ENCODE peak calls at places on chromosome 12, in ten cellular contexts. One of them, this sample, is unnamed.

GRCh38 chr12:65121049-65121955 is at the start of gene WIF1:
- DNase-seq in naive thymus-derived CD4-positive, alpha-beta T cell: peak; percentile 6
- DNase-seq in GM06990: peak; percentile 30
- DNase-seq in psoas muscle: peak; percentile 58
- DNase-seq in mesendoderm: peak; percentile 73
- DNase-seq in SK-N-SH: peak; percentile 69
- DNase-seq in PC-9: peak; percentile 23
- DNase-seq in pancreas: peak; percentile 46
- DNase-seq in lung: peak; percentile 74
- DNase-seq in IMR-90: no peak
- DNase-seq in this sample: no peak

GRCh38 chr12:88298761-88299242 is 156.7 kb downstream of the TMTC3 start:
- DNase-seq in naive thymus-derived CD4-positive, alpha-beta T cell: no peak
- DNase-seq in GM06990: peak; percentile 4
- DNase-seq in psoas muscle: no peak
- DNase-seq in mesendoderm: peak; percentile 67
- DNase-seq in SK-N-SH: no peak
- DNase-seq in PC-9: peak; percentile 44
- DNase-seq in pancreas: no peak
- DNase-seq in lung: no peak
- DNase-seq in IMR-90: peak; percentile 73
- DNase-seq in this sample: no peak

GRCh38 chr12:52577316-52577715 is 3.7 kb upstream of the KRT74 start:
- DNase-seq in naive thymus-derived CD4-positive, alpha-beta T cell: no peak
- DNase-seq in GM06990: no peak
- DNase-seq in psoas muscle: no peak
- DNase-seq in mesendoderm: no peak
- DNase-seq in SK-N-SH: no peak
- DNase-seq in PC-9: no peak
- DNase-seq in pancreas: no peak
- DNase-seq in lung: no peak
- DNase-seq in IMR-90: no peak
- DNase-seq in this sample: no peak

GRCh38 chr12:101407054-101407437 is 526 bp downstream of the ARL1 start:
- DNase-seq in naive thymus-derived CD4-positive, alpha-beta T cell: peak; percentile 20
- DNase-seq in GM06990: no peak
- DNase-seq in psoas muscle: peak; percentile 64
- DNase-seq in mesendoderm: no peak
- DNase-seq in SK-N-SH: no peak
- DNase-seq in PC-9: no peak
- DNase-seq in pancreas: no peak
- DNase-seq in lung: peak; percentile 30
- DNase-seq in IMR-90: no peak
- DNase-seq in this sample: no peak

GRCh38 chr12:25840678-25841077 is 117.8 kb upstream of the RASSF8 start:
- DNase-seq in naive thymus-derived CD4-positive, alpha-beta T cell: no peak
- DNase-seq in GM06990: no peak
- DNase-seq in psoas muscle: no peak
- DNase-seq in mesendoderm: no peak
- DNase-seq in SK-N-SH: no peak
- DNase-seq in PC-9: no peak
- DNase-seq in pancreas: no peak
- DNase-seq in lung: no peak
- DNase-seq in IMR-90: peak; percentile 79
- DNase-seq in this sample: no peak

GRCh38 chr12:32069071-32069470 is 37.6 kb upstream of the BICD1 start:
- DNase-seq in naive thymus-derived CD4-positive, alpha-beta T cell: no peak
- DNase-seq in GM06990: no peak
- DNase-seq in psoas muscle: no peak
- DNase-seq in mesendoderm: no peak
- DNase-seq in SK-N-SH: peak; percentile 44
- DNase-seq in PC-9: no peak
- DNase-seq in pancreas: no peak
- DNase-seq in lung: no peak
- DNase-seq in IMR-90: no peak
- DNase-seq in this sample: no peak

GRCh38 chr12:91937033-91937432 is 208.6 kb downstream of the BTG1 start:
- DNase-seq in naive thymus-derived CD4-positive, alpha-beta T cell: no peak
- DNase-seq in GM06990: no peak
- DNase-seq in psoas muscle: no peak
- DNase-seq in mesendoderm: no peak
- DNase-seq in SK-N-SH: no peak
- DNase-seq in PC-9: no peak
- DNase-seq in pancreas: no peak
- DNase-seq in lung: no peak
- DNase-seq in IMR-90: no peak
- DNase-seq in this sample: no peak

GRCh38 chr12:15808250-15808971 is 19.2 kb upstream of the EPS8 start:
- DNase-seq in naive thymus-derived CD4-positive, alpha-beta T cell: no peak
- DNase-seq in GM06990: no peak
- DNase-seq in psoas muscle: no peak
- DNase-seq in mesendoderm: no peak
- DNase-seq in SK-N-SH: no peak
- DNase-seq in PC-9: no peak
- DNase-seq in pancreas: no peak
- DNase-seq in lung: no peak
- DNase-seq in IMR-90: peak; percentile 83
- DNase-seq in this sample: no peak

GRCh38 chr12:102960766-102961487 is 3.5 kb downstream of the ASCL1 start:
- DNase-seq in naive thymus-derived CD4-positive, alpha-beta T cell: no peak
- DNase-seq in GM06990: no peak
- DNase-seq in psoas muscle: no peak
- DNase-seq in mesendoderm: no peak
- DNase-seq in SK-N-SH: no peak
- DNase-seq in PC-9: no peak
- DNase-seq in pancreas: no peak
- DNase-seq in lung: no peak
- DNase-seq in IMR-90: no peak
- DNase-seq in this sample: no peak

GRCh38 chr12:96466939-96467751 is 22.2 kb upstream of the CFAP54 start:
- DNase-seq in naive thymus-derived CD4-positive, alpha-beta T cell: no peak
- DNase-seq in GM06990: no peak
- DNase-seq in psoas muscle: no peak
- DNase-seq in mesendoderm: no peak
- DNase-seq in SK-N-SH: no peak
- DNase-seq in PC-9: no peak
- DNase-seq in pancreas: no peak
- DNase-seq in lung: no peak
- DNase-seq in IMR-90: peak; percentile 71
- DNase-seq in this sample: no peak

GRCh38 chr12:69994593-69995222 is 169.7 kb downstream of the MYRFL start:
- DNase-seq in naive thymus-derived CD4-positive, alpha-beta T cell: no peak
- DNase-seq in GM06990: no peak
- DNase-seq in psoas muscle: no peak
- DNase-seq in mesendoderm: no peak
- DNase-seq in SK-N-SH: peak; percentile 34
- DNase-seq in PC-9: no peak
- DNase-seq in pancreas: no peak
- DNase-seq in lung: no peak
- DNase-seq in IMR-90: no peak
- DNase-seq in this sample: no peak

DNA sequence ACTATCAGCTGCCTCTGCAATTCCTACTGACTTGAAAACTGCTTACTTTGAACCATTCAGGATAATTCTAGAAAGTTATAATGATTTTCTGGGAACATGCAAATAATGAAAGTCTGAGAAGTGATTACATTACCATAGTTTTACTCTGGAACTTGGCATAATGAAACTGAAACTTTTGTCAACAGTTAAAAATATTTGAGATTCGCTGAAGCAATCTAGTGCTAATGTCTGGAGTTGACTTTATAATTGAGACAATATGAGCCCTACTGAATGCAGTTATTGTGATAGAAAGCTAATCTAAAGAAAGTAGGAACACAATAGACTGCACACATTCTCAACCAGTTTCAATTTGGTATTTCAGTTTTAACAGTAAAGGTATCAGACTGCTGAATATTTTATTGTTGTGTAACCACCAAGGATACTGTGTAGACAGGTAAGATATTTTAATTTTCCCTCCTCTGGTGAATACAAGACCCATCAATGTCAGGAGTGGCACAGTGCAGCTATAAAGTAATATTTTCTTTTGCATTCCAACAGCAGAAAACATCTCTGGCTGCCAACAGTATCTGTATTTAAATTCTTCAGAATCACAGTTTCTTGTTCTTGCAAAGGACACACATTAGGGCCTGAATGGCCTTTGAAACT is 483.5 kb downstream of the ATP23 start:
- DNase-seq in naive thymus-derived CD4-positive, alpha-beta T cell: no peak
- DNase-seq in GM06990: no peak
- DNase-seq in psoas muscle: no peak
- DNase-seq in mesendoderm: no peak
- DNase-seq in SK-N-SH: no peak
- DNase-seq in PC-9: no peak
- DNase-seq in pancreas: no peak
- DNase-seq in lung: no peak
- DNase-seq in IMR-90: no peak
- DNase-seq in this sample: no peak
- H3K4me3 ChIP-seq in naive thymus-derived CD4-positive, alpha-beta T cell: no peak overlapping the region
- H3K4me3 ChIP-seq in GM06990: peak overlapping the region; percentile 26
- H3K4me3 ChIP-seq in psoas muscle: no peak overlapping the region
- H3K4me3 ChIP-seq in mesendoderm: no peak overlapping the region
- H3K4me3 ChIP-seq in SK-N-SH: peak overlapping the region; percentile 28
- H3K4me3 ChIP-seq in PC-9: peak overlapping the region; percentile 37
- H3K4me3 ChIP-seq in pancreas: no peak overlapping the region
- H3K4me3 ChIP-seq in lung: no peak overlapping the region
- H3K4me3 ChIP-seq in IMR-90: no peak overlapping the region
- H3K4me3 ChIP-seq in this sample: no peak overlapping the region

DNA sequence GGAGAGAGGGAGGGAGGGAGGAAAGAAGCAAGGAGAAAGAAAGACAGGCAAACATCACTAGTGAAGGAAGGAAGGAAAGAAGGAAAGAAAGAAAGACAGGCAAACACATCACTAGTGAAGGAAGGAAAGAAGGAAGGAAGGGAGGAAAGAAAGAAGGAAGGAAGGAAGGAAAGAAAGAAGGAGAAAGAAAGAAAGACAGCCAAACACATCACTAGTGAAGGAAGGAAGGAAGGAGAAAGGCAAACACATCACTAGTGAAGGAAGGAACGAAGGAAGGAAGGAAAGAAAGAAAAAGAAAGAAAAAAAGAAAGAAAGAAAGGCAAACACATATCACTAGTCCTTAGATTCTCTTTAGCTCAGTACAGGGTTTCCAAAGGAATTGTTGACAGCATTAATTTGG is 5.3 kb downstream of the FZD10 start:
- DNase-seq in naive thymus-derived CD4-positive, alpha-beta T cell: no peak
- DNase-seq in GM06990: no peak
- DNase-seq in psoas muscle: no peak
- DNase-seq in mesendoderm: no peak
- DNase-seq in SK-N-SH: no peak
- DNase-seq in PC-9: no peak
- DNase-seq in pancreas: no peak
- DNase-seq in lung: no peak
- DNase-seq in IMR-90: no peak
- DNase-seq in this sample: no peak
- H3K27me3 ChIP-seq in naive thymus-derived CD4-positive, alpha-beta T cell: no peaks in the 10 kb centered on the region
- H3K27me3 ChIP-seq in GM06990: no peaks in the 10 kb centered on the region
- H3K27me3 ChIP-seq in psoas muscle: no peaks in the 10 kb centered on the region
- H3K27me3 ChIP-seq in mesendoderm: peaks cover 44% of the 10 kb centered on the region
- H3K27me3 ChIP-seq in SK-N-SH: no peaks in the 10 kb centered on the region
- H3K27me3 ChIP-seq in PC-9: peaks cover 3% of the 10 kb centered on the region
- H3K27me3 ChIP-seq in pancreas: peaks cover 8% of the 10 kb centered on the region
- H3K27me3 ChIP-seq in lung: peaks cover 11% of the 10 kb centered on the region
- H3K27me3 ChIP-seq in IMR-90: no peaks in the 10 kb centered on the region
- H3K27me3 ChIP-seq in this sample: no peaks in the 10 kb centered on the region

GRCh38 chr12:13374783-13375182 is 178.3 kb downstream of the EMP1 start:
- DNase-seq in naive thymus-derived CD4-positive, alpha-beta T cell: no peak
- DNase-seq in GM06990: no peak
- DNase-seq in psoas muscle: no peak
- DNase-seq in mesendoderm: no peak
- DNase-seq in SK-N-SH: no peak
- DNase-seq in PC-9: no peak
- DNase-seq in pancreas: no peak
- DNase-seq in lung: no peak
- DNase-seq in IMR-90: no peak
- DNase-seq in this sample: no peak

GRCh38 chr12:13375583-13376413 is 179.3 kb downstream of the EMP1 start:
- DNase-seq in naive thymus-derived CD4-positive, alpha-beta T cell: no peak
- DNase-seq in GM06990: no peak
- DNase-seq in psoas muscle: no peak
- DNase-seq in mesendoderm: no peak
- DNase-seq in SK-N-SH: no peak
- DNase-seq in PC-9: no peak
- DNase-seq in pancreas: no peak
- DNase-seq in lung: no peak
- DNase-seq in IMR-90: no peak
- DNase-seq in this sample: no peak

GRCh38 chr12:13371797-13372196 is 175.3 kb downstream of the EMP1 start:
- DNase-seq in naive thymus-derived CD4-positive, alpha-beta T cell: no peak
- DNase-seq in GM06990: no peak
- DNase-seq in psoas muscle: no peak
- DNase-seq in mesendoderm: no peak
- DNase-seq in SK-N-SH: no peak
- DNase-seq in PC-9: no peak
- DNase-seq in pancreas: no peak
- DNase-seq in lung: no peak
- DNase-seq in IMR-90: no peak
- DNase-seq in this sample: no peak

GRCh38 chr12:13373131-13373530 is 176.6 kb downstream of the EMP1 start:
- DNase-seq in naive thymus-derived CD4-positive, alpha-beta T cell: no peak
- DNase-seq in GM06990: no peak
- DNase-seq in psoas muscle: no peak
- DNase-seq in mesendoderm: no peak
- DNase-seq in SK-N-SH: no peak
- DNase-seq in PC-9: no peak
- DNase-seq in pancreas: no peak
- DNase-seq in lung: no peak
- DNase-seq in IMR-90: no peak
- DNase-seq in this sample: no peak

GRCh38 chr12:13373803-13374202 is 177.3 kb downstream of the EMP1 start:
- DNase-seq in naive thymus-derived CD4-positive, alpha-beta T cell: no peak
- DNase-seq in GM06990: no peak
- DNase-seq in psoas muscle: no peak
- DNase-seq in mesendoderm: no peak
- DNase-seq in SK-N-SH: no peak
- DNase-seq in PC-9: no peak
- DNase-seq in pancreas: no peak
- DNase-seq in lung: no peak
- DNase-seq in IMR-90: no peak
- DNase-seq in this sample: no peak
- H3K4me3 ChIP-seq in naive thymus-derived CD4-positive, alpha-beta T cell: no peak overlapping the region
- H3K4me3 ChIP-seq in GM06990: no peak overlapping the region
- H3K4me3 ChIP-seq in psoas muscle: no peak overlapping the region
- H3K4me3 ChIP-seq in mesendoderm: no peak overlapping the region
- H3K4me3 ChIP-seq in SK-N-SH: no peak overlapping the region
- H3K4me3 ChIP-seq in PC-9: no peak overlapping the region
- H3K4me3 ChIP-seq in pancreas: no peak overlapping the region
- H3K4me3 ChIP-seq in lung: no peak overlapping the region
- H3K4me3 ChIP-seq in IMR-90: no peak overlapping the region
- H3K4me3 ChIP-seq in this sample: no peak overlapping the region

DNA sequence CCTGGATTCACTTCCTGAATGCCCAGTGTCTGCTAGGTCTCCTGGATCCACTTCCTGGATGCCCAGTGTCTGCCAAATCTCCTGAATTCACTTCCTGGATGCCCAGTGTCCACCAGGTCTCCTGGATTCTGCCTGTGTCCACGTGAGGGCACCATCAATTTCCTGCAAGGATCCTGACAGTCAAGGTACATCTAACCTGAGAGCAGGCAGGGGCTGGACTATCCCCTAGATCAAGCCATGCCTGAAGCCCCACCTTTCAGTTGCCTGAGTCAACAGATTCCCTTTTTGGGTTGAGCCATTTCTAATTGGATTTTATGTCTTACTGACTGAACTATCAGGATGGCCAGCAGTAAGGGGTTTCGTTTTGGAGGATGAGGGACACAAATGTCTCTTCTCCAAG is 49.5 kb downstream of the GALNT9 start:
- DNase-seq in naive thymus-derived CD4-positive, alpha-beta T cell: no peak
- DNase-seq in GM06990: no peak
- DNase-seq in psoas muscle: no peak
- DNase-seq in mesendoderm: no peak
- DNase-seq in SK-N-SH: no peak
- DNase-seq in PC-9: no peak
- DNase-seq in pancreas: no peak
- DNase-seq in lung: no peak
- DNase-seq in IMR-90: no peak
- DNase-seq in this sample: no peak
- H3K27me3 ChIP-seq in naive thymus-derived CD4-positive, alpha-beta T cell: no peaks in the 10 kb centered on the region
- H3K27me3 ChIP-seq in GM06990: no peaks in the 10 kb centered on the region
- H3K27me3 ChIP-seq in psoas muscle: no peaks in the 10 kb centered on the region
- H3K27me3 ChIP-seq in mesendoderm: no peaks in the 10 kb centered on the region
- H3K27me3 ChIP-seq in SK-N-SH: peaks cover 95% of the 10 kb centered on the region
- H3K27me3 ChIP-seq in PC-9: peaks cover 63% of the 10 kb centered on the region
- H3K27me3 ChIP-seq in pancreas: peaks cover 23% of the 10 kb centered on the region
- H3K27me3 ChIP-seq in lung: peaks cover 4% of the 10 kb centered on the region
- H3K27me3 ChIP-seq in IMR-90: peaks cover 25% of the 10 kb centered on the region
- H3K27me3 ChIP-seq in this sample: no peaks in the 10 kb centered on the region